ENCODE peak calls at places on chromosomes 7 and 10, in four cellular contexts. T, K, E and H are unnamed samples.

GRCh38 chr7:50092579-50093411 is at the start of gene ZPBP:
- DNase-seq in K (peak), T (peak), E (peak), H (peak)

GRCh38 chr10:121592155-121592890 is 5.9 kb downstream of the FGFR2 start:
- DNase-seq in K (no peak), E (no peak), T (no peak), H (no peak)

GRCh38 chr7:1105189-1105588 is 17.3 kb downstream of the GPER1 start:
- DNase-seq in E (no peak), T (no peak), K (no peak), H (no peak)

GRCh38 chr10:3424102-3424803 is 251.7 kb upstream of the PITRM1 start:
- DNase-seq in K (no peak), E (no peak), T (peak), H (no peak)

GRCh38 chr10:37467246-37467645 is 341.8 kb downstream of the ANKRD30A start:
- DNase-seq in E (no peak), T (no peak), K (no peak), H (no peak)

GRCh38 chr7:117750612-117751563 is 122.4 kb downstream of the CTTNBP2 start:
- DNase-seq in E (peak), T (peak), K (no peak), H (peak)

GRCh38 chr7:74138945-74139843 is 35.0 kb upstream of the EIF4H start:
- DNase-seq in T (no peak), E (no peak), K (peak), H (no peak)

GRCh38 chr10:43255644-43256431 is 11.0 kb downstream of the RASGEF1A start:
- DNase-seq in T (peak), K (peak), E (no peak), H (peak)

GRCh38 chr10:114543456-114543855 is 114.6 kb downstream of the ABLIM1 start:
- DNase-seq in E (no peak), K (no peak), T (no peak), H (no peak)

GRCh38 chr10:132162590-132163277 is 24.0 kb upstream of the DPYSL4 start:
- DNase-seq in T (no peak), K (no peak), E (no peak), H (no peak)

GRCh38 chr7:149420006-149420405 is 40.9 kb downstream of the ZNF777 start:
- DNase-seq in K (no peak), T (no peak), E (no peak), H (no peak)

GRCh38 chr7:8629504-8629903 is 196.1 kb downstream of the NXPH1 start:
- DNase-seq in K (no peak), T (no peak), E (no peak), H (no peak)

GRCh38 chr10:16592327-16592854 is 70.7 kb upstream of the C1QL3 start:
- DNase-seq in K (no peak), T (no peak), E (no peak), H (no peak)

GRCh38 chr7:142301923-142302550 is 44.2 kb upstream of the PRSS58 start:
- DNase-seq in T (peak), K (no peak), E (no peak), H (no peak)

GRCh38 chr10:129744896-129745750 is 219.0 kb downstream of the EBF3 start:
- DNase-seq in K (peak), E (no peak), T (no peak), H (no peak)

GRCh38 chr7:65216469-65216868 is 157.2 kb upstream of the ZNF92 start:
- DNase-seq in T (peak), K (peak), E (no peak), H (peak)

GRCh38 chr10:90871761-90872647 is at the start of gene RPP30:
- DNase-seq in E (peak), T (peak), K (peak), H (peak)

GRCh38 chr7:84610390-84610789 is 415.8 kb upstream of the SEMA3A start:
- DNase-seq in E (no peak), K (no peak), T (no peak), H (no peak)

GRCh38 chr7:26690135-26690534 is 174.3 kb downstream of the SKAP2 start:
- DNase-seq in T (peak), E (no peak), K (no peak), H (no peak)

GRCh38 chr7:92988051-92988450 is 129.7 kb downstream of the SAMD9 start:
- DNase-seq in E (peak), K (no peak), T (peak), H (peak)

GRCh38 chr7:30251708-30252329 is 32.6 kb upstream of the ZNRF2 start:
- DNase-seq in E (no peak), K (no peak), T (peak), H (peak)

GRCh38 chr10:57891201-57892006 is 376.3 kb downstream of the IPMK start:
- DNase-seq in E (no peak), K (no peak), T (no peak), H (peak)